ENCODE peak calls at places on chromosome 14, in ten cellular contexts. E is transverse colon, W is H1, B is heart left ventricle, G is Peyer's patch, A is ovary, I is body of pancreas, U is endothelial cell of umbilical vein, H is IMR-90, M is adrenal gland. X is an unnamed sample. For H3K36me3, the result is how much of the 10 kb centered on the place peaks cover.

GRCh38 chr14:29810064-29810463 is 117.6 kb downstream of the PRKD1 start:
- DNase-seq in E (no peak), W (no peak), B (no peak), G (no peak), A (no peak), I (no peak), U (no peak), H (no peak), M (no peak), X (no peak)

GRCh38 chr14:21308132-21308478 is 28.2 kb downstream of the RPGRIP1 start:
- DNase-seq in E (no peak), W (no peak), B (no peak), G (no peak), A (no peak), I (no peak), U (no peak), H (no peak), M (no peak), X (no peak)

GRCh38 chr14:23605931-23606585 is 27.5 kb upstream of the JPH4 start:
- DNase-seq in E (no peak), W (no peak), B (no peak), G (no peak), A (no peak), I (no peak), U (no peak), H (peak), M (no peak), X (no peak)

GRCh38 chr14:65213316-65213715 is 111.0 kb upstream of the MAX start:
- DNase-seq in E (no peak), W (no peak), B (no peak), G (no peak), A (no peak), I (no peak), U (no peak), H (no peak), M (no peak), X (no peak)

GRCh38 chr14:89667983-89668382 is 250.9 kb upstream of the FOXN3 start:
- DNase-seq in E (no peak), W (no peak), B (no peak), G (no peak), A (no peak), I (no peak), U (no peak), H (peak), M (no peak), X (no peak)

GRCh38 chr14:54730156-54730961 is 163.4 kb downstream of the SAMD4A start:
- DNase-seq in E (peak), W (no peak), B (no peak), G (no peak), A (no peak), I (no peak), U (no peak), H (peak), M (no peak), X (no peak)

GRCh38 chr14:97120204-97121120 is 323.3 kb downstream of the VRK1 start:
- DNase-seq in E (no peak), W (no peak), B (no peak), G (no peak), A (no peak), I (no peak), U (no peak), H (no peak), M (no peak), X (no peak)

GRCh38 chr14:96979611-96980074 is 182.5 kb downstream of the VRK1 start:
- DNase-seq in E (no peak), W (no peak), B (no peak), G (no peak), A (no peak), I (no peak), U (no peak), H (no peak), M (no peak), X (no peak)

GRCh38 chr14:100446572-100446971 is 123.4 kb downstream of the SLC25A47 start:
- DNase-seq in E (no peak), W (peak), B (no peak), G (no peak), A (no peak), I (no peak), U (no peak), H (no peak), M (no peak), X (no peak)

GRCh38 chr14:21680072-21680471 is 6.5 kb upstream of the OR4E1 start:
- DNase-seq in E (no peak), W (no peak), B (no peak), G (no peak), A (no peak), I (no peak), U (peak), H (peak), M (no peak), X (no peak)

GRCh38 chr14:57871487-57872080 is 5.7 kb upstream of the SLC35F4 start:
- DNase-seq in E (no peak), W (no peak), B (peak), G (no peak), A (no peak), I (peak), U (peak), H (peak), M (peak), X (no peak)

GRCh38 chr14:70722418-70722817 is 80.7 kb downstream of the TTC9 start:
- DNase-seq in E (no peak), W (no peak), B (no peak), G (no peak), A (no peak), I (no peak), U (no peak), H (no peak), M (no peak), X (no peak)
- TF ChIP-seq POLR2A in E (no peak), W (no peak), B (no peak), G (no peak), A (no peak), I (no peak), U (no peak), H (no peak), M (no peak), X (no peak)

DNA sequence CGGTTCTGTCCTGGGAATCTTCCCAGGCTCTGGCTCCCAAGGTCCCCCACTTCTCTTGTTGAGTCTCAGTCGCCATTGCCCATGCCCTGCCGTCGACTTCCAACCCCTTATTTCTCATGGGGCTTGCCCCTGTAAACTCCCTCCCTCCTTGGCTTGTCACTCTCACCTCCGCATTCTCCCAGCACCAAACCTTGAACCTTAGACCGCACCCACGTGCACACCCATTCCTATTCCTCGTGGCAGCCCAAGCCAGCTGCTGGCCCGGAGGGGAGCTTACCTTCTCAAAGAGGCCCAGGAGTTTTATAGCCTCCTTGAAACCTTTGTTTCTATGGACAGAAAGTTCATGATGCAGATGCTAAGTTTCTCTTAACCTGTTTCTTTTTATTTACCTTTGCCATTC is 4.6 kb downstream of the JDP2 start:
- DNase-seq in E (peak), W (no peak), B (no peak), G (peak), A (no peak), I (no peak), U (no peak), H (no peak), M (no peak), X (no peak)
- H3K36me3 ChIP-seq in E (under half), W (under half), B (under half), G (under half), A (under half), I (under half), U (under half), H (under half), M (under half), X (half or more)

DNA sequence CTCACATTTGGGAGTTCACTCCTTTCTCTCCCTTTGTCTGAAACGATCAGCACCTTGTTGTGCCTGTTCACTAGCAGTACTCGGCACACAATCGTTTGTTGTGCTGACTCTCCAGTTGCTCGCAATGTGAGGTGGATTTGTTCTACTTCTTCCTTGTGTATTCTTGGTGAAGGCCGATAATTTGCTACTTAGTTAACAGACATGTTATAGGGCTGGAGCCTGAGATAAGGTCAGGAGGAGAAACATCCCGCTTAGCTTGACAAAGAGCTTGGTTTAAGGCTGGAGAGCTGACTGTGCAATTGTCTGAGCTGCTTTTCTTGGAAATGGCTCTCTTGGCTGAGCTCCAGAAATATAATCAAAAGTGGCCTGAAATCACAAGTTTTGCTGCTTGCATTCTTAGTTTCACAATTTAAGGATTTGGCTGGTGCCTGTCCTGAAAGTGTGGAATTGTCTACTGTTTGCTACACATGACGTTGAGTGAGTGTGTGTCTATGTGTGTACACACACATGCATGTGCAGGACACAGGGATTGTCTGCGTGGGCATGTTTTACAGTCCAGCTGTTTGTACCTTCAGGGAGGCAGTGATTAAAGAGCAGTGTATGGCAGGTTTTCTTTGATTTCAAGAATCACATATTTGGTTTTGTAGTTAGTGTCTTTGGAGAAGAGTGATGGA is 77.7 kb downstream of the ARF6 start:
- DNase-seq in E (no peak), W (no peak), B (no peak), G (no peak), A (no peak), I (no peak), U (peak), H (peak), M (peak), X (no peak)
- H3K27ac ChIP-seq in E (peak), W (no peak), B (no peak), G (peak), A (no peak), I (peak), U (peak), H (peak), M (peak), X (peak)

DNA sequence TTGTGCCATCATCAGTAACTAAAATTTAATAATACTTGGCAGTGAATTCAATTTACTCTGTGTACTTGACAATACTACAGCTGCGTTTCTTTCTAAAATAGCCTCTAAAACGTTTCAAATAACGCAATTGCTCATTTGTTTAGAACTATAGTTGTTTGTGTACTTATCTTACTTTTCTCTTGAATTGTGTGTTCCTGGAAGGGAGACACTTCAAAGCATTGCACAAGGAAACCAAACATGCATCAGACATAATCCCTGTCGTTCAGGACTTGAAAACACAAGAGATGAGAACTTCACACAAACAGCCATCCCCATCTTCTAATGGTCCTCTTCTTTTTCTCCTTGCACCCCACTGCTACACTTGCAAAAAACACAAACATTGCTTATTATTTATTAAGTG is 38.4 kb downstream of the PTGER2 start:
- DNase-seq in E (no peak), W (no peak), B (no peak), G (no peak), A (no peak), I (no peak), U (no peak), H (peak), M (no peak), X (no peak)
- TF ChIP-seq POLR2A in E (no peak), W (no peak), B (no peak), G (no peak), A (no peak), I (no peak), U (no peak), H (no peak), M (no peak), X (no peak)

GRCh38 chr14:102944448-102945330 is 22.2 kb downstream of the AMN start:
- DNase-seq in E (no peak), W (no peak), B (no peak), G (peak), A (no peak), I (no peak), U (no peak), H (no peak), M (no peak), X (no peak)
- H3K36me3 ChIP-seq in E (under half), W (under half), B (under half), G (under half), A (under half), I (half or more), U (half or more), H (half or more), M (half or more), X (under half)